ENCODE peak calls at places on chromosome 10, in four cellular contexts. One of them, this sample, is unnamed.

GRCh38 chr10:86401588-86402282 is 35.1 kb upstream of the GRID1 start:
- DNase-seq in CD14-positive monocyte: no peak
- DNase-seq in SJSA1: no peak
- DNase-seq in fibroblast of mammary gland: no peak
- DNase-seq in this sample: no peak

GRCh38 chr10:21808525-21808924 is 195.0 kb downstream of the DNAJC1 start:
- DNase-seq in CD14-positive monocyte: no peak
- DNase-seq in SJSA1: no peak
- DNase-seq in fibroblast of mammary gland: no peak
- DNase-seq in this sample: no peak

GRCh38 chr10:49606981-49607535 is 3.1 kb upstream of the SLC18A3 start:
- DNase-seq in CD14-positive monocyte: peak
- DNase-seq in SJSA1: peak
- DNase-seq in fibroblast of mammary gland: peak
- DNase-seq in this sample: peak

GRCh38 chr10:43409385-43410109 is 561 bp upstream of the HNRNPF start:
- DNase-seq in CD14-positive monocyte: no peak
- DNase-seq in SJSA1: no peak
- DNase-seq in fibroblast of mammary gland: peak
- DNase-seq in this sample: peak

GRCh38 chr10:3635697-3636096 is 149.3 kb downstream of the KLF6 start:
- DNase-seq in CD14-positive monocyte: no peak
- DNase-seq in SJSA1: no peak
- DNase-seq in fibroblast of mammary gland: no peak
- DNase-seq in this sample: peak

GRCh38 chr10:125441151-125441550 is 241.8 kb downstream of the TEX36 start:
- DNase-seq in CD14-positive monocyte: no peak
- DNase-seq in SJSA1: no peak
- DNase-seq in fibroblast of mammary gland: peak
- DNase-seq in this sample: no peak

GRCh38 chr10:62732841-62733653 is 71.5 kb upstream of the ADO start:
- DNase-seq in CD14-positive monocyte: no peak
- DNase-seq in SJSA1: peak
- DNase-seq in fibroblast of mammary gland: peak
- DNase-seq in this sample: no peak

GRCh38 chr10:110504111-110504735 is 6.5 kb downstream of the DUSP5 start:
- DNase-seq in CD14-positive monocyte: peak
- DNase-seq in SJSA1: peak
- DNase-seq in fibroblast of mammary gland: peak
- DNase-seq in this sample: no peak

GRCh38 chr10:1515780-1516491 is 221.4 kb downstream of the ADARB2 start:
- DNase-seq in CD14-positive monocyte: no peak
- DNase-seq in SJSA1: no peak
- DNase-seq in fibroblast of mammary gland: no peak
- DNase-seq in this sample: no peak

GRCh38 chr10:79046991-79047874 is 21.5 kb upstream of the ZMIZ1 start:
- DNase-seq in CD14-positive monocyte: no peak
- DNase-seq in SJSA1: no peak
- DNase-seq in fibroblast of mammary gland: no peak
- DNase-seq in this sample: no peak

GRCh38 chr10:87667503-87667902 is 7.8 kb downstream of the PAPSS2 start:
- DNase-seq in CD14-positive monocyte: no peak
- DNase-seq in SJSA1: no peak
- DNase-seq in fibroblast of mammary gland: no peak
- DNase-seq in this sample: no peak